ENCODE peak calls at places on chromosomes 3 and 15, in five cellular contexts. S is retina; G is H4; U is stimulated activated CD4-positive, alpha-beta T cell treated with anti-CD3 and anti-CD28 coated beads, Interleukin-4, amount 100 ng/mL, for 1 hour; H is GM13977. E is an unnamed sample.
A peak's percentile ranks its signal among the peaks of the same experiment; 100 is the strongest.

GRCh38 chr15:88649286-88649733 is 10.5 kb downstream of the ISG20 start:
- DNase-seq in G (peak; percentile 76), H (peak; percentile 69), S (no peak), U (peak; percentile 76), E (peak; percentile 58)

GRCh38 chr3:62559831-62560445 is 186.6 kb upstream of the FEZF2 start:
- DNase-seq in H (no peak), U (no peak), S (peak; percentile 44), G (peak; percentile 36), E (no peak)

GRCh38 chr3:45012577-45012976 is 13.5 kb upstream of the CLEC3B start:
- DNase-seq in H (no peak), U (no peak), G (no peak), S (no peak), E (no peak)

GRCh38 chr15:71559616-71560015 is 250.7 kb upstream of the NR2E3 start:
- DNase-seq in U (no peak), S (no peak), H (no peak), G (no peak), E (no peak)

GRCh38 chr15:31222769-31223345 is 103.8 kb upstream of the KLF13 start:
- DNase-seq in H (no peak), U (no peak), G (no peak), S (no peak), E (no peak)

GRCh38 chr3:73784647-73785420 is 160.1 kb upstream of the PDZRN3 start:
- DNase-seq in S (no peak), U (no peak), G (no peak), H (no peak), E (no peak)

GRCh38 chr3:52777959-52778805 is 783 bp downstream of the ITIH1 start:
- DNase-seq in H (no peak), U (no peak), S (no peak), G (no peak), E (no peak)

GRCh38 chr3:126706631-126707030 is 2.6 kb downstream of the CHCHD6 start:
- DNase-seq in S (no peak), H (no peak), G (no peak), U (no peak), E (no peak)

GRCh38 chr3:9399746-9400145 is 2.3 kb downstream of the SETD5 start:
- DNase-seq in S (peak; percentile 72), G (peak; percentile 91), U (no peak), H (peak; percentile 20), E (no peak)

GRCh38 chr3:182487048-182487447 is 306.3 kb upstream of the ATP11B start:
- DNase-seq in G (no peak), H (no peak), U (no peak), S (no peak), E (no peak)

GRCh38 chr15:38878946-38879345 is 314.3 kb upstream of the RASGRP1 start:
- DNase-seq in H (no peak), S (no peak), U (no peak), G (peak; percentile 45), E (no peak)

GRCh38 chr3:138157743-138158142 is 17.0 kb downstream of the DBR1 start:
- DNase-seq in U (no peak), S (no peak), G (no peak), H (no peak), E (no peak)

GRCh38 chr3:141477224-141477623 is 9.6 kb upstream of the RASA2 start:
- DNase-seq in H (no peak), S (no peak), U (no peak), G (peak; percentile 72), E (no peak)